ENCODE peak calls at places on chromosomes 13 and 19, in five cellular contexts. One of them, this sample, is unnamed.

GRCh38 chr19:32129141-32129540 is 216.3 kb upstream of the ZNF507 start:
- DNase-seq in AG10803: no peak
- DNase-seq in GM18507: no peak
- DNase-seq in stimulated activated CD8-positive, alpha-beta memory T cell treated with anti-CD3 and anti-CD28 coated beads, Interleukin-7, amount 100 ng/mL, for 1 hour: no peak
- DNase-seq in activated T-helper 1 cell treated with anti-CD3 and anti-CD28 coated beads, Interleukin-12 subunit alpha, Interleukin-12 subunit beta, Interleukin-2, Interleukin-4 antibody, amounts not matched to agents 30 ng/mL and 10 ng/mL and 1 ng/mL, durations not matched to agents 14 hours and 24 hours and 36 hours: no peak
- DNase-seq in this sample: no peak

GRCh38 chr19:5673752-5674151 is 6.6 kb downstream of the MICOS13 start:
- DNase-seq in AG10803: no peak
- DNase-seq in GM18507: no peak
- DNase-seq in stimulated activated CD8-positive, alpha-beta memory T cell treated with anti-CD3 and anti-CD28 coated beads, Interleukin-7, amount 100 ng/mL, for 1 hour: no peak
- DNase-seq in activated T-helper 1 cell treated with anti-CD3 and anti-CD28 coated beads, Interleukin-12 subunit alpha, Interleukin-12 subunit beta, Interleukin-2, Interleukin-4 antibody, amounts not matched to agents 30 ng/mL and 10 ng/mL and 1 ng/mL, durations not matched to agents 14 hours and 24 hours and 36 hours: no peak
- DNase-seq in this sample: no peak

GRCh38 chr19:33063356-33064116 is 1.2 kb downstream of the RHPN2 start:
- DNase-seq in AG10803: peak
- DNase-seq in GM18507: no peak
- DNase-seq in stimulated activated CD8-positive, alpha-beta memory T cell treated with anti-CD3 and anti-CD28 coated beads, Interleukin-7, amount 100 ng/mL, for 1 hour: no peak
- DNase-seq in activated T-helper 1 cell treated with anti-CD3 and anti-CD28 coated beads, Interleukin-12 subunit alpha, Interleukin-12 subunit beta, Interleukin-2, Interleukin-4 antibody, amounts not matched to agents 30 ng/mL and 10 ng/mL and 1 ng/mL, durations not matched to agents 14 hours and 24 hours and 36 hours: no peak
- DNase-seq in this sample: no peak

GRCh38 chr13:30142502-30143211 is 164.7 kb downstream of the KATNAL1 start:
- DNase-seq in AG10803: peak
- DNase-seq in GM18507: no peak
- DNase-seq in stimulated activated CD8-positive, alpha-beta memory T cell treated with anti-CD3 and anti-CD28 coated beads, Interleukin-7, amount 100 ng/mL, for 1 hour: no peak
- DNase-seq in activated T-helper 1 cell treated with anti-CD3 and anti-CD28 coated beads, Interleukin-12 subunit alpha, Interleukin-12 subunit beta, Interleukin-2, Interleukin-4 antibody, amounts not matched to agents 30 ng/mL and 10 ng/mL and 1 ng/mL, durations not matched to agents 14 hours and 24 hours and 36 hours: peak
- DNase-seq in this sample: no peak

GRCh38 chr19:10006335-10006708 is 4.0 kb downstream of the COL5A3 start:
- DNase-seq in AG10803: peak
- DNase-seq in GM18507: no peak
- DNase-seq in stimulated activated CD8-positive, alpha-beta memory T cell treated with anti-CD3 and anti-CD28 coated beads, Interleukin-7, amount 100 ng/mL, for 1 hour: no peak
- DNase-seq in activated T-helper 1 cell treated with anti-CD3 and anti-CD28 coated beads, Interleukin-12 subunit alpha, Interleukin-12 subunit beta, Interleukin-2, Interleukin-4 antibody, amounts not matched to agents 30 ng/mL and 10 ng/mL and 1 ng/mL, durations not matched to agents 14 hours and 24 hours and 36 hours: no peak
- DNase-seq in this sample: no peak

GRCh38 chr19:55206664-55207500 is 2.4 kb downstream of the PTPRH start:
- DNase-seq in AG10803: peak
- DNase-seq in GM18507: no peak
- DNase-seq in stimulated activated CD8-positive, alpha-beta memory T cell treated with anti-CD3 and anti-CD28 coated beads, Interleukin-7, amount 100 ng/mL, for 1 hour: no peak
- DNase-seq in activated T-helper 1 cell treated with anti-CD3 and anti-CD28 coated beads, Interleukin-12 subunit alpha, Interleukin-12 subunit beta, Interleukin-2, Interleukin-4 antibody, amounts not matched to agents 30 ng/mL and 10 ng/mL and 1 ng/mL, durations not matched to agents 14 hours and 24 hours and 36 hours: no peak
- DNase-seq in this sample: no peak

GRCh38 chr19:48543121-48543710 is 8.8 kb upstream of the SULT2B1 start:
- DNase-seq in AG10803: peak
- DNase-seq in GM18507: no peak
- DNase-seq in stimulated activated CD8-positive, alpha-beta memory T cell treated with anti-CD3 and anti-CD28 coated beads, Interleukin-7, amount 100 ng/mL, for 1 hour: no peak
- DNase-seq in activated T-helper 1 cell treated with anti-CD3 and anti-CD28 coated beads, Interleukin-12 subunit alpha, Interleukin-12 subunit beta, Interleukin-2, Interleukin-4 antibody, amounts not matched to agents 30 ng/mL and 10 ng/mL and 1 ng/mL, durations not matched to agents 14 hours and 24 hours and 36 hours: no peak
- DNase-seq in this sample: no peak

GRCh38 chr13:33052446-33052845 is 36.2 kb downstream of the KL start:
- DNase-seq in AG10803: peak
- DNase-seq in GM18507: no peak
- DNase-seq in stimulated activated CD8-positive, alpha-beta memory T cell treated with anti-CD3 and anti-CD28 coated beads, Interleukin-7, amount 100 ng/mL, for 1 hour: no peak
- DNase-seq in activated T-helper 1 cell treated with anti-CD3 and anti-CD28 coated beads, Interleukin-12 subunit alpha, Interleukin-12 subunit beta, Interleukin-2, Interleukin-4 antibody, amounts not matched to agents 30 ng/mL and 10 ng/mL and 1 ng/mL, durations not matched to agents 14 hours and 24 hours and 36 hours: no peak
- DNase-seq in this sample: no peak

GRCh38 chr19:48798937-48799336 is 11.9 kb downstream of the BCAT2 start:
- DNase-seq in AG10803: peak
- DNase-seq in GM18507: no peak
- DNase-seq in stimulated activated CD8-positive, alpha-beta memory T cell treated with anti-CD3 and anti-CD28 coated beads, Interleukin-7, amount 100 ng/mL, for 1 hour: no peak
- DNase-seq in activated T-helper 1 cell treated with anti-CD3 and anti-CD28 coated beads, Interleukin-12 subunit alpha, Interleukin-12 subunit beta, Interleukin-2, Interleukin-4 antibody, amounts not matched to agents 30 ng/mL and 10 ng/mL and 1 ng/mL, durations not matched to agents 14 hours and 24 hours and 36 hours: no peak
- DNase-seq in this sample: no peak

GRCh38 chr13:67061750-67062149 is 168.4 kb downstream of the PCDH9 start:
- DNase-seq in AG10803: no peak
- DNase-seq in GM18507: no peak
- DNase-seq in stimulated activated CD8-positive, alpha-beta memory T cell treated with anti-CD3 and anti-CD28 coated beads, Interleukin-7, amount 100 ng/mL, for 1 hour: no peak
- DNase-seq in activated T-helper 1 cell treated with anti-CD3 and anti-CD28 coated beads, Interleukin-12 subunit alpha, Interleukin-12 subunit beta, Interleukin-2, Interleukin-4 antibody, amounts not matched to agents 30 ng/mL and 10 ng/mL and 1 ng/mL, durations not matched to agents 14 hours and 24 hours and 36 hours: no peak
- DNase-seq in this sample: no peak

GRCh38 chr13:113118328-113119021 is 4.1 kb upstream of the F10 start:
- DNase-seq in AG10803: no peak
- DNase-seq in GM18507: no peak
- DNase-seq in stimulated activated CD8-positive, alpha-beta memory T cell treated with anti-CD3 and anti-CD28 coated beads, Interleukin-7, amount 100 ng/mL, for 1 hour: no peak
- DNase-seq in activated T-helper 1 cell treated with anti-CD3 and anti-CD28 coated beads, Interleukin-12 subunit alpha, Interleukin-12 subunit beta, Interleukin-2, Interleukin-4 antibody, amounts not matched to agents 30 ng/mL and 10 ng/mL and 1 ng/mL, durations not matched to agents 14 hours and 24 hours and 36 hours: no peak
- DNase-seq in this sample: no peak

GRCh38 chr13:114113961-114114360 is 18.5 kb downstream of the RASA3 start:
- DNase-seq in AG10803: no peak
- DNase-seq in GM18507: no peak
- DNase-seq in stimulated activated CD8-positive, alpha-beta memory T cell treated with anti-CD3 and anti-CD28 coated beads, Interleukin-7, amount 100 ng/mL, for 1 hour: no peak
- DNase-seq in activated T-helper 1 cell treated with anti-CD3 and anti-CD28 coated beads, Interleukin-12 subunit alpha, Interleukin-12 subunit beta, Interleukin-2, Interleukin-4 antibody, amounts not matched to agents 30 ng/mL and 10 ng/mL and 1 ng/mL, durations not matched to agents 14 hours and 24 hours and 36 hours: no peak
- DNase-seq in this sample: no peak

GRCh38 chr19:4636151-4636717 is 3.1 kb upstream of the TNFAIP8L1 start:
- DNase-seq in AG10803: peak
- DNase-seq in GM18507: peak
- DNase-seq in stimulated activated CD8-positive, alpha-beta memory T cell treated with anti-CD3 and anti-CD28 coated beads, Interleukin-7, amount 100 ng/mL, for 1 hour: peak
- DNase-seq in activated T-helper 1 cell treated with anti-CD3 and anti-CD28 coated beads, Interleukin-12 subunit alpha, Interleukin-12 subunit beta, Interleukin-2, Interleukin-4 antibody, amounts not matched to agents 30 ng/mL and 10 ng/mL and 1 ng/mL, durations not matched to agents 14 hours and 24 hours and 36 hours: peak
- DNase-seq in this sample: no peak

GRCh38 chr19:33110201-33110910 is 21.6 kb upstream of the WDR88 start:
- DNase-seq in AG10803: no peak
- DNase-seq in GM18507: no peak
- DNase-seq in stimulated activated CD8-positive, alpha-beta memory T cell treated with anti-CD3 and anti-CD28 coated beads, Interleukin-7, amount 100 ng/mL, for 1 hour: no peak
- DNase-seq in activated T-helper 1 cell treated with anti-CD3 and anti-CD28 coated beads, Interleukin-12 subunit alpha, Interleukin-12 subunit beta, Interleukin-2, Interleukin-4 antibody, amounts not matched to agents 30 ng/mL and 10 ng/mL and 1 ng/mL, durations not matched to agents 14 hours and 24 hours and 36 hours: no peak
- DNase-seq in this sample: no peak

GRCh38 chr13:66365101-66365500 is 865.0 kb downstream of the PCDH9 start:
- DNase-seq in AG10803: no peak
- DNase-seq in GM18507: no peak
- DNase-seq in stimulated activated CD8-positive, alpha-beta memory T cell treated with anti-CD3 and anti-CD28 coated beads, Interleukin-7, amount 100 ng/mL, for 1 hour: no peak
- DNase-seq in activated T-helper 1 cell treated with anti-CD3 and anti-CD28 coated beads, Interleukin-12 subunit alpha, Interleukin-12 subunit beta, Interleukin-2, Interleukin-4 antibody, amounts not matched to agents 30 ng/mL and 10 ng/mL and 1 ng/mL, durations not matched to agents 14 hours and 24 hours and 36 hours: no peak
- DNase-seq in this sample: no peak

GRCh38 chr19:38107129-38107528 is 116.9 kb downstream of the DPF1 start:
- DNase-seq in AG10803: no peak
- DNase-seq in GM18507: no peak
- DNase-seq in stimulated activated CD8-positive, alpha-beta memory T cell treated with anti-CD3 and anti-CD28 coated beads, Interleukin-7, amount 100 ng/mL, for 1 hour: no peak
- DNase-seq in activated T-helper 1 cell treated with anti-CD3 and anti-CD28 coated beads, Interleukin-12 subunit alpha, Interleukin-12 subunit beta, Interleukin-2, Interleukin-4 antibody, amounts not matched to agents 30 ng/mL and 10 ng/mL and 1 ng/mL, durations not matched to agents 14 hours and 24 hours and 36 hours: no peak
- DNase-seq in this sample: no peak

GRCh38 chr19:811007-811434 is 10.7 kb downstream of the PLPPR3 start:
- DNase-seq in AG10803: no peak
- DNase-seq in GM18507: no peak
- DNase-seq in stimulated activated CD8-positive, alpha-beta memory T cell treated with anti-CD3 and anti-CD28 coated beads, Interleukin-7, amount 100 ng/mL, for 1 hour: no peak
- DNase-seq in activated T-helper 1 cell treated with anti-CD3 and anti-CD28 coated beads, Interleukin-12 subunit alpha, Interleukin-12 subunit beta, Interleukin-2, Interleukin-4 antibody, amounts not matched to agents 30 ng/mL and 10 ng/mL and 1 ng/mL, durations not matched to agents 14 hours and 24 hours and 36 hours: no peak
- DNase-seq in this sample: no peak

GRCh38 chr13:50379584-50379983 is 364.3 kb downstream of the KCNRG start:
- DNase-seq in AG10803: no peak
- DNase-seq in GM18507: no peak
- DNase-seq in stimulated activated CD8-positive, alpha-beta memory T cell treated with anti-CD3 and anti-CD28 coated beads, Interleukin-7, amount 100 ng/mL, for 1 hour: no peak
- DNase-seq in activated T-helper 1 cell treated with anti-CD3 and anti-CD28 coated beads, Interleukin-12 subunit alpha, Interleukin-12 subunit beta, Interleukin-2, Interleukin-4 antibody, amounts not matched to agents 30 ng/mL and 10 ng/mL and 1 ng/mL, durations not matched to agents 14 hours and 24 hours and 36 hours: no peak
- DNase-seq in this sample: no peak